ENCODE peak calls at places on chromosomes 12 and 14, in nine cellular contexts. R, C, F, I, L, Q, A, V and X are unnamed samples. For H3K27me3 and H3K4me1, the result is how much of the 10 kb centered on the place peaks cover.

GRCh38 chr12:46386360-46386867 is 13.8 kb upstream of the SLC38A2 start:
- DNase-seq in R (no peak), C (no peak), F (peak), I (no peak), L (no peak), Q (no peak), A (no peak), V (peak), X (peak)

GRCh38 chr14:51644215-51644969 is 7.3 kb upstream of the FRMD6 start:
- DNase-seq in R (no peak), C (no peak), F (peak), I (no peak), L (no peak), Q (no peak), A (no peak), V (peak), X (no peak)

GRCh38 chr14:87566986-87567385 is 426.0 kb downstream of the GALC start:
- DNase-seq in R (no peak), C (no peak), F (peak), I (no peak), L (no peak), Q (no peak), A (peak), V (peak), X (no peak)

GRCh38 chr12:12744556-12745305 is 27.6 kb downstream of the CDKN1B start:
- DNase-seq in R (no peak), C (no peak), F (no peak), I (no peak), L (no peak), Q (no peak), A (no peak), V (no peak), X (no peak)

GRCh38 chr14:81400202-81400678 is at the start of gene STON2:
- DNase-seq in R (peak), C (no peak), F (peak), I (no peak), L (no peak), Q (no peak), A (no peak), V (no peak), X (peak)

GRCh38 chr12:54413284-54414190 is 5.5 kb downstream of the ITGA5 start:
- DNase-seq in R (peak), C (no peak), F (peak), I (no peak), L (no peak), Q (peak), A (no peak), V (no peak), X (no peak)

GRCh38 chr14:72753879-72754400 is 140.0 kb downstream of the DPF3 start:
- DNase-seq in R (no peak), C (no peak), F (no peak), I (no peak), L (no peak), Q (peak), A (no peak), V (no peak), X (no peak)

GRCh38 chr12:89733579-89734201 is 25.1 kb upstream of the ATP2B1 start:
- DNase-seq in R (no peak), C (no peak), F (peak), I (no peak), L (no peak), Q (no peak), A (no peak), V (peak), X (peak)

GRCh38 chr12:114168061-114168460 is 201.9 kb upstream of the RBM19 start:
- DNase-seq in R (peak), C (no peak), F (peak), I (no peak), L (no peak), Q (no peak), A (no peak), V (peak), X (no peak)

GRCh38 chr12:108457006-108457733 is 57.9 kb upstream of the FICD start:
- DNase-seq in R (peak), C (no peak), F (peak), I (peak), L (peak), Q (no peak), A (peak), V (peak), X (no peak)

GRCh38 chr12:2582631-2583616 is 211.8 kb upstream of the FKBP4 start:
- DNase-seq in R (peak), C (peak), F (peak), I (peak), L (peak), Q (peak), A (peak), V (peak), X (peak)

GRCh38 chr14:100142073-100143040 is 17.1 kb downstream of the DEGS2 start:
- DNase-seq in R (peak), C (peak), F (no peak), I (no peak), L (no peak), Q (peak), A (peak), V (no peak), X (peak)

GRCh38 chr12:120247621-120248030 is 17.9 kb downstream of the PXN start:
- DNase-seq in R (no peak), C (no peak), F (peak), I (no peak), L (no peak), Q (no peak), A (no peak), V (peak), X (no peak)

GRCh38 chr12:21568115-21568514 is 36.5 kb downstream of the GYS2 start:
- DNase-seq in R (no peak), C (no peak), F (no peak), I (no peak), L (no peak), Q (no peak), A (no peak), V (no peak), X (no peak)

GRCh38 chr12:8052679-8053078 is 13.5 kb downstream of the C3AR1 start:
- DNase-seq in R (peak), C (no peak), F (no peak), I (no peak), L (no peak), Q (peak), A (no peak), V (no peak), X (no peak)

GRCh38 chr14:104678901-104679705 is 10.3 kb upstream of the INF2 start:
- DNase-seq in R (no peak), C (peak), F (no peak), I (no peak), L (no peak), Q (no peak), A (peak), V (no peak), X (no peak)

GRCh38 chr12:92208613-92209121 is 63.0 kb upstream of the BTG1 start:
- DNase-seq in R (no peak), C (no peak), F (peak), I (no peak), L (no peak), Q (no peak), A (no peak), V (peak), X (peak)

GRCh38 chr12:4892418-4892817 is 17.3 kb upstream of the KCNA1 start:
- DNase-seq in R (no peak), C (no peak), F (no peak), I (no peak), L (no peak), Q (no peak), A (no peak), V (no peak), X (no peak)

GRCh38 chr14:52021971-52022600 is 32.7 kb downstream of the RTRAF start:
- DNase-seq in R (no peak), C (no peak), F (no peak), I (no peak), L (no peak), Q (no peak), A (no peak), V (peak), X (no peak)

GRCh38 chr14:86640288-86640687 is 1110.3 kb downstream of the FLRT2 start:
- DNase-seq in R (no peak), C (no peak), F (no peak), I (no peak), L (no peak), Q (no peak), A (no peak), V (no peak), X (no peak)

GRCh38 chr12:12784911-12785814 is at the start of gene APOLD1:
- DNase-seq in R (peak), C (no peak), F (no peak), I (no peak), L (no peak), Q (no peak), A (peak), V (no peak), X (no peak)

GRCh38 chr14:75198291-75198933 is 22.0 kb upstream of the TMED10 start:
- DNase-seq in R (peak), C (no peak), F (peak), I (no peak), L (no peak), Q (no peak), A (no peak), V (no peak), X (no peak)

GRCh38 chr14:36738269-36738668 is 76.6 kb downstream of the PAX9 start:
- DNase-seq in R (no peak), C (no peak), F (no peak), I (no peak), L (no peak), Q (no peak), A (no peak), V (no peak), X (no peak)

GRCh38 chr14:67526676-67527459 is 6.2 kb upstream of the PLEKHH1 start:
- DNase-seq in R (peak), C (no peak), F (peak), I (no peak), L (no peak), Q (peak), A (peak), V (peak), X (peak)

GRCh38 chr12:122138181-122138580 is 35.8 kb downstream of the IL31 start:
- DNase-seq in R (no peak), C (no peak), F (no peak), I (no peak), L (no peak), Q (no peak), A (no peak), V (no peak), X (no peak)

GRCh38 chr12:32477714-32478113 is 78.4 kb downstream of the FGD4 start:
- DNase-seq in R (no peak), C (no peak), F (peak), I (no peak), L (no peak), Q (no peak), A (no peak), V (no peak), X (no peak)

GRCh38 chr14:90454041-90455000 is 57.5 kb downstream of the CALM1 start:
- DNase-seq in R (peak), C (peak), F (peak), I (peak), L (peak), Q (peak), A (peak), V (peak), X (peak)

GRCh38 chr12:80264386-80264785 is 165.0 kb downstream of the OTOGL start:
- DNase-seq in R (no peak), C (no peak), F (peak), I (no peak), L (no peak), Q (no peak), A (no peak), V (no peak), X (no peak)

GRCh38 chr14:21852061-21852664 is 178.5 kb upstream of the OR4E1 start:
- DNase-seq in R (peak), C (no peak), F (no peak), I (peak), L (peak), Q (no peak), A (no peak), V (peak), X (no peak)

GRCh38 chr14:63276492-63277342 is 42.0 kb downstream of the GPHB5 start:
- DNase-seq in R (no peak), C (no peak), F (peak), I (peak), L (no peak), Q (no peak), A (no peak), V (peak), X (peak)

GRCh38 chr12:26686438-26686837 is 146.6 kb downstream of the ITPR2 start:
- DNase-seq in R (no peak), C (no peak), F (no peak), I (no peak), L (no peak), Q (no peak), A (no peak), V (no peak), X (no peak)

GRCh38 chr12:105992849-105993740 is 145.7 kb downstream of the NUAK1 start:
- DNase-seq in R (peak), C (no peak), F (peak), I (no peak), L (no peak), Q (no peak), A (no peak), V (peak), X (no peak)

GRCh38 chr12:29082522-29082921 is 66.6 kb upstream of the FAR2 start:
- DNase-seq in R (no peak), C (no peak), F (no peak), I (no peak), L (no peak), Q (no peak), A (no peak), V (peak), X (no peak)

GRCh38 chr12:82745062-82745461 is 58.4 kb downstream of the TMTC2 start:
- DNase-seq in R (no peak), C (no peak), F (no peak), I (no peak), L (no peak), Q (no peak), A (no peak), V (no peak), X (no peak)

GRCh38 chr12:3712209-3712992 is 40.5 kb downstream of the CRACR2A start:
- DNase-seq in R (no peak), C (no peak), F (no peak), I (no peak), L (no peak), Q (no peak), A (no peak), V (no peak), X (no peak)

GRCh38 chr12:92601680-92602079 is 101.1 kb upstream of the PLEKHG7 start:
- DNase-seq in R (no peak), C (no peak), F (no peak), I (no peak), L (no peak), Q (no peak), A (no peak), V (no peak), X (no peak)

GRCh38 chr14:75989134-75989533 is 3.6 kb downstream of the IFT43 start:
- DNase-seq in R (peak), C (no peak), F (peak), I (no peak), L (no peak), Q (no peak), A (peak), V (peak), X (no peak)

GRCh38 chr12:131865196-131865875 is 29.1 kb upstream of the ULK1 start:
- DNase-seq in R (no peak), C (peak), F (peak), I (no peak), L (no peak), Q (no peak), A (no peak), V (peak), X (peak)

GRCh38 chr12:78698747-78699146 is 165.8 kb upstream of the SYT1 start:
- DNase-seq in R (no peak), C (no peak), F (peak), I (no peak), L (no peak), Q (no peak), A (no peak), V (peak), X (peak)

GRCh38 chr14:60974070-60974469 is 6.8 kb downstream of the TRMT5 start:
- DNase-seq in R (no peak), C (no peak), F (no peak), I (no peak), L (no peak), Q (no peak), A (no peak), V (no peak), X (no peak)
- H3K27me3 ChIP-seq in R (under half), C (under half), F (under half), I (under half), L (under half), Q (under half), A (under half), V (under half), X (under half)

GRCh38 chr12:51959211-51959610 is 7.7 kb downstream of the ACVR1B start:
- DNase-seq in R (no peak), C (no peak), F (no peak), I (no peak), L (no peak), Q (no peak), A (peak), V (peak), X (no peak)
- H3K4me1 ChIP-seq in R (half or more), C (under half), F (under half), I (under half), L (under half), Q (under half), A (under half), V (under half), X (under half)

GRCh38 chr12:124925117-124925516 is 10.7 kb upstream of the UBC start:
- DNase-seq in R (no peak), C (no peak), F (no peak), I (no peak), L (no peak), Q (no peak), A (no peak), V (no peak), X (no peak)
- H3K27me3 ChIP-seq in R (under half), C (under half), F (under half), I (under half), L (under half), Q (under half), A (under half), V (under half), X (under half)

DNA sequence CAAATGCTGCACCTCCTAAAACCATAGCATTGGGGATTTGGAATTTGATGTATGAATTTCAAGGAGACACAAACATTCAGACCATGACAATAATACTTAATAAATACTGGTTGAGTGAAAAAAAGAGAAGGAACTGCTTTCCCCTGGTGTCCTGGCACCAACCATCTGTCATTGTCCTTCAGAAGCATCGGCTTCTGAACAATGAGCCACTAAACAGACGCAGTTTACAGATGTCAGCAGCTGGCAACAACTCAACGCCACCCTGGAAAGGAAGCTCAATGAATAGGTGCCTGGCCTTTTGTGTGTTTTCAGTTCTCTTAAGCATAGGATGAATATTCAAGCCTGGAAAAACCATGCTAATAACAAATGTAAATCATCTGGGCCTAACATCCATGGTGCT is 101.4 kb downstream of the WIF1 start:
- DNase-seq in R (no peak), C (no peak), F (no peak), I (no peak), L (no peak), Q (no peak), A (no peak), V (no peak), X (no peak)
- H3K4me1 ChIP-seq in R (under half), C (under half), F (under half), I (under half), L (under half), Q (under half), A (under half), V (under half), X (under half)

GRCh38 chr14:42617005-42617404 is 1010.3 kb downstream of the LRFN5 start:
- DNase-seq in R (no peak), C (no peak), F (no peak), I (no peak), L (no peak), Q (no peak), A (no peak), V (no peak), X (no peak)
- H3K27me3 ChIP-seq in R (under half), C (under half), F (under half), I (under half), L (under half), Q (under half), A (under half), V (under half), X (under half)

GRCh38 chr12:76633415-76633814 is 73.8 kb upstream of the OSBPL8 start:
- DNase-seq in R (no peak), C (no peak), F (no peak), I (no peak), L (no peak), Q (no peak), A (no peak), V (no peak), X (no peak)

GRCh38 chr12:76634074-76634570 is 74.6 kb upstream of the OSBPL8 start:
- DNase-seq in R (no peak), C (no peak), F (no peak), I (no peak), L (peak), Q (no peak), A (no peak), V (no peak), X (no peak)

GRCh38 chr12:76627346-76628135 is 68.0 kb upstream of the OSBPL8 start:
- DNase-seq in R (no peak), C (no peak), F (peak), I (no peak), L (no peak), Q (no peak), A (no peak), V (no peak), X (no peak)

GRCh38 chr12:76628745-76629144 is 69.2 kb upstream of the OSBPL8 start:
- DNase-seq in R (no peak), C (no peak), F (peak), I (no peak), L (no peak), Q (no peak), A (no peak), V (no peak), X (no peak)

GRCh38 chr12:76631741-76632140 is 72.2 kb upstream of the OSBPL8 start:
- DNase-seq in R (no peak), C (no peak), F (no peak), I (no peak), L (no peak), Q (no peak), A (no peak), V (no peak), X (peak)
- H3K4me1 ChIP-seq in R (under half), C (under half), F (under half), I (under half), L (under half), Q (under half), A (under half), V (under half), X (under half)